ENCODE peak calls at places on chromosome 13, in eight cellular contexts. Z is lower lobe of right lung; T is transverse colon; B is CD4-positive, alpha-beta T cell; R is fibroblast of lung; A is HFFc6; Q is neural crest cell; N is astrocyte of the cerebellum. P is an unnamed sample.

GRCh38 chr13:24168392-24168750 is 7.9 kb downstream of the SPATA13 start:
- DNase-seq in Z (no peak), T (no peak), B (no peak), R (no peak), A (no peak), Q (no peak), N (peak; percentile 47), P (no peak)

GRCh38 chr13:27621116-27621365 is 651 bp upstream of the POLR1D start:
- DNase-seq in Z (no peak), T (no peak), B (no peak), R (no peak), A (no peak), Q (no peak), N (no peak), P (no peak)

GRCh38 chr13:26019881-26020535 is 31.8 kb downstream of the SHISA2 start:
- DNase-seq in Z (no peak), T (no peak), B (no peak), R (peak; percentile 74), A (peak; percentile 75), Q (no peak), N (peak; percentile 87), P (no peak)

GRCh38 chr13:43537124-43537523 is 249.6 kb downstream of the ENOX1 start:
- DNase-seq in Z (no peak), T (no peak), B (no peak), R (peak; percentile 37), A (peak; percentile 19), Q (no peak), N (no peak), P (no peak)

GRCh38 chr13:111913790-111914189 is 153.2 kb upstream of the SOX1 start:
- DNase-seq in Z (no peak), T (no peak), B (no peak), R (no peak), A (no peak), Q (no peak), N (no peak), P (peak; percentile 24)

GRCh38 chr13:29883941-29884518 is 33.6 kb upstream of the UBL3 start:
- DNase-seq in Z (no peak), T (no peak), B (no peak), R (no peak), A (no peak), Q (peak; percentile 25), N (no peak), P (no peak)

GRCh38 chr13:24627090-24627714 is 53.0 kb upstream of the ATP12A start:
- DNase-seq in Z (no peak), T (no peak), B (no peak), R (no peak), A (no peak), Q (peak; percentile 78), N (no peak), P (peak; percentile 46)

GRCh38 chr13:92537485-92537884 is 689.1 kb upstream of the GPC6 start:
- DNase-seq in Z (no peak), T (no peak), B (no peak), R (no peak), A (no peak), Q (no peak), N (no peak), P (no peak)

GRCh38 chr13:51246411-51247298 is 24.5 kb downstream of the FAM124A start:
- DNase-seq in Z (no peak), T (peak; percentile 14), B (no peak), R (no peak), A (no peak), Q (no peak), N (no peak), P (no peak)

GRCh38 chr13:24713022-24713421 is 32.8 kb downstream of the ATP12A start:
- DNase-seq in Z (no peak), T (no peak), B (no peak), R (no peak), A (no peak), Q (no peak), N (no peak), P (no peak)

GRCh38 chr13:93559718-93560117 is 333.1 kb downstream of the GPC6 start:
- DNase-seq in Z (no peak), T (no peak), B (no peak), R (peak; percentile 80), A (peak; percentile 24), Q (no peak), N (peak; percentile 68), P (no peak)

GRCh38 chr13:23792680-23793079 is 96.5 kb downstream of the MIPEP start:
- DNase-seq in Z (no peak), T (no peak), B (no peak), R (no peak), A (no peak), Q (no peak), N (no peak), P (no peak)

GRCh38 chr13:73956101-73956500 is 178.1 kb downstream of the KLF12 start:
- DNase-seq in Z (no peak), T (no peak), B (no peak), R (no peak), A (no peak), Q (no peak), N (no peak), P (no peak)

GRCh38 chr13:66911411-66911939 is 318.7 kb downstream of the PCDH9 start:
- DNase-seq in Z (no peak), T (no peak), B (no peak), R (no peak), A (no peak), Q (no peak), N (no peak), P (no peak)

GRCh38 chr13:40692946-40693345 is 26.5 kb upstream of the FOXO1 start:
- DNase-seq in Z (no peak), T (no peak), B (no peak), R (no peak), A (peak; percentile 16), Q (no peak), N (peak; percentile 40), P (no peak)

GRCh38 chr13:70088926-70089325 is 18.7 kb upstream of the ATXN8OS start:
- DNase-seq in Z (no peak), T (no peak), B (no peak), R (no peak), A (no peak), Q (no peak), N (no peak), P (no peak)

GRCh38 chr13:27035892-27036235 is 135.7 kb downstream of the USP12 start:
- DNase-seq in Z (no peak), T (no peak), B (no peak), R (no peak), A (no peak), Q (no peak), N (no peak), P (no peak)

GRCh38 chr13:90416519-90416918 is 931.0 kb upstream of the MIR17HG start:
- DNase-seq in Z (no peak), T (no peak), B (no peak), R (peak; percentile 5), A (peak; percentile 81), Q (no peak), N (no peak), P (no peak)

GRCh38 chr13:73365240-73365639 is 306.4 kb downstream of the KLF5 start:
- DNase-seq in Z (no peak), T (no peak), B (no peak), R (no peak), A (no peak), Q (no peak), N (no peak), P (no peak)

GRCh38 chr13:102718746-102719145 is 23.9 kb upstream of the METTL21C start:
- DNase-seq in Z (no peak), T (no peak), B (no peak), R (no peak), A (no peak), Q (no peak), N (no peak), P (no peak)

GRCh38 chr13:64075543-64076271 is 2660.1 kb upstream of the PCDH20 start:
- DNase-seq in Z (no peak), T (no peak), B (no peak), R (no peak), A (no peak), Q (no peak), N (no peak), P (no peak)

GRCh38 chr13:32969516-32969941 is 46.7 kb upstream of the KL start:
- DNase-seq in Z (no peak), T (no peak), B (no peak), R (peak; percentile 51), A (peak; percentile 30), Q (no peak), N (no peak), P (no peak)

GRCh38 chr13:50189450-50189849 is 174.2 kb downstream of the KCNRG start:
- DNase-seq in Z (no peak), T (no peak), B (no peak), R (no peak), A (no peak), Q (no peak), N (no peak), P (no peak)
- TF ChIP-seq CTCF in Z (no peak), T (no peak), B (no peak), R (no peak), A (peak; percentile 24), Q (no peak), N (no peak), P (no peak)

GRCh38 chr13:109246001-109246400 is 540.4 kb downstream of the IRS2 start:
- DNase-seq in Z (no peak), T (no peak), B (no peak), R (no peak), A (no peak), Q (no peak), N (no peak), P (no peak)

GRCh38 chr13:109241160-109241559 is 545.2 kb downstream of the IRS2 start:
- DNase-seq in Z (no peak), T (no peak), B (no peak), R (no peak), A (no peak), Q (no peak), N (no peak), P (no peak)

GRCh38 chr13:109243311-109243951 is 543.0 kb downstream of the IRS2 start:
- DNase-seq in Z (no peak), T (no peak), B (no peak), R (peak; percentile 83), A (peak; percentile 92), Q (no peak), N (peak; percentile 92), P (no peak)
- TF ChIP-seq CTCF in Z (no peak), T (no peak), B (no peak), R (no peak), A (no peak), Q (no peak), N (no peak), P (no peak)

GRCh38 chr13:35961461-35962220 is 169.5 kb downstream of the DCLK1 start:
- DNase-seq in Z (no peak), T (no peak), B (no peak), R (peak; percentile 39), A (no peak), Q (no peak), N (no peak), P (no peak)
- TF ChIP-seq CTCF in Z (no peak), T (peak; percentile 10), B (no peak), R (peak; percentile 25), A (peak; percentile 69), Q (peak; percentile 47), N (no peak), P (peak; percentile 38)

DNA sequence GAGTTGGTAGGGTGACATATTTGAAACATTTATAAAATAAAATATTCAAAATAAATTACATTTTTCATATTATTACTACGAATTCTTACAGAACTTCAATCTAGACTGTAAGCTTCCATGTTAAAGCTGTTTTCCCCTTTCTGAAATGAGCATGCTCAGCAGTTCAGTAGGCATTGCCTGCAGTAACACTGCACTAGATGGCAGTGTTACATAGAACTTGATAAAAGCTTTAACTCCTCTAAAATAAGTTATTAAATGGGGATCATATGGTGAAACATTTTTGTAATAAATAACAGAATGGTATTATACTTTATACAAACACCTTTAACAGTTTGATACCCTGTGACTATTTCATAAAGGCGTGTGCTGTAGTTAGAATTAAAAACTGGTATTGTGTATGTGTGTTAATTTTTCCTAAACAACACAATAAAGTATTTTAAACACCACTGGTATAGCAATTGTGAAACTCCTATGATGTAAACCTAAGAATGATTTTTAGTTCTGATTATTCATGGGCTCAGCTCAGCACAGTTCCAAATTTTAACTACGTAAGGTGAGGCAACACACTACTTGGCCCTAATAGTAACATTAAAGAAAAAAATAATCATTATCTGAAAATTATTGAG is 11.6 kb upstream of the GPR18 start:
- DNase-seq in Z (no peak), T (no peak), B (no peak), R (peak; percentile 81), A (peak; percentile 57), Q (no peak), N (peak; percentile 49), P (no peak)
- TF ChIP-seq CTCF in Z (peak; percentile 70), T (peak; percentile 50), B (peak; percentile 94), R (peak; percentile 80), A (peak; percentile 85), Q (peak; percentile 73), N (peak; percentile 75), P (peak; percentile 16)